ENCODE peak calls at places on chromosomes 3 and 15, in nine cellular contexts. H is breast epithelium, T is Karpas-422, I is lung, M is dorsolateral prefrontal cortex, R is fibroblast of lung, C is heart left ventricle, A is mesenchymal stem cell, D is PC-3. F is an unnamed sample.

GRCh38 chr15:76058714-76059319 is 968 bp upstream of the TMEM266 start:
- DNase-seq in A (no peak), M (no peak), H (no peak), C (no peak), D (peak), R (peak), T (no peak), I (no peak), F (peak)

GRCh38 chr3:157280786-157281185 is 120.8 kb upstream of the CCNL1 start:
- DNase-seq in C (no peak), H (no peak), R (no peak), I (no peak), M (no peak), A (no peak), D (no peak), T (no peak), F (no peak)

GRCh38 chr3:196569003-196569516 is 600 bp downstream of the FBXO45 start:
- DNase-seq in C (peak), I (peak), A (peak), T (peak), M (no peak), R (peak), H (peak), D (peak), F (peak)

GRCh38 chr3:66885326-66886000 is 112.6 kb upstream of the KBTBD8 start:
- DNase-seq in A (peak), T (no peak), I (no peak), R (peak), D (no peak), M (no peak), H (no peak), C (no peak), F (peak)

GRCh38 chr3:100634493-100635272 is 25.3 kb downstream of the ADGRG7 start:
- DNase-seq in C (no peak), M (no peak), T (peak), I (no peak), R (peak), H (no peak), D (peak), A (peak), F (peak)

GRCh38 chr3:156681003-156681402 is 6.6 kb downstream of the TIPARP start:
- DNase-seq in I (peak), T (peak), H (peak), D (peak), A (peak), R (peak), M (no peak), C (peak), F (peak)

GRCh38 chr15:92142242-92143232 is 251.1 kb upstream of the ST8SIA2 start:
- DNase-seq in T (no peak), C (peak), R (peak), M (no peak), D (no peak), A (no peak), H (no peak), I (peak), F (no peak)

GRCh38 chr3:43773273-43774104 is 82.8 kb downstream of the ABHD5 start:
- DNase-seq in M (no peak), R (peak), I (no peak), T (no peak), A (peak), C (peak), H (no peak), D (no peak), F (no peak)

GRCh38 chr3:60720696-60721228 is 530.5 kb downstream of the FHIT start:
- DNase-seq in M (no peak), A (no peak), R (peak), D (no peak), I (no peak), C (no peak), H (no peak), T (no peak), F (no peak)

GRCh38 chr3:31213869-31214486 is 318.7 kb upstream of the STT3B start:
- DNase-seq in A (peak), M (no peak), R (no peak), I (no peak), T (no peak), H (no peak), C (no peak), D (peak), F (no peak)

GRCh38 chr3:111541391-111541790 is 606 bp upstream of the CD96 start:
- DNase-seq in C (no peak), A (no peak), H (no peak), R (no peak), T (no peak), D (no peak), M (no peak), I (no peak), F (no peak)

GRCh38 chr15:37109952-37110630 is 9.7 kb upstream of the MEIS2 start:
- DNase-seq in C (peak), D (no peak), H (no peak), I (no peak), M (no peak), A (peak), R (peak), T (no peak), F (no peak)

GRCh38 chr3:8986741-8987672 is 23.7 kb upstream of the RAD18 start:
- DNase-seq in H (no peak), R (no peak), C (no peak), A (no peak), D (no peak), M (no peak), I (no peak), T (no peak), F (no peak)

GRCh38 chr15:52068004-52068403 is 44.6 kb downstream of the BCL2L10 start:
- DNase-seq in R (peak), M (no peak), T (no peak), A (peak), H (no peak), C (no peak), I (no peak), D (no peak), F (no peak)

GRCh38 chr3:131402391-131403039 is 20.9 kb downstream of the NUDT16 start:
- DNase-seq in C (no peak), I (no peak), A (peak), T (peak), H (no peak), M (no peak), D (peak), R (peak), F (no peak)

GRCh38 chr15:68206711-68207151 is 1.6 kb upstream of the CALML4 start:
- DNase-seq in I (no peak), R (no peak), D (no peak), H (no peak), M (no peak), A (no peak), T (no peak), C (no peak), F (no peak)

GRCh38 chr3:55500555-55501340 is 13.6 kb upstream of the WNT5A start:
- DNase-seq in A (no peak), D (peak), R (peak), M (no peak), T (no peak), C (no peak), H (no peak), I (no peak), F (no peak)

GRCh38 chr3:37986479-37987314 is 3.9 kb upstream of the VILL start:
- DNase-seq in C (no peak), R (no peak), I (peak), A (no peak), T (no peak), H (no peak), D (peak), M (no peak), F (peak)

GRCh38 chr3:190728574-190729246 is 133.8 kb downstream of the GMNC start:
- DNase-seq in C (no peak), H (no peak), I (no peak), R (peak), T (no peak), A (peak), D (peak), M (no peak), F (no peak)

GRCh38 chr3:112253301-112253971 is 40.6 kb downstream of the SLC9C1 start:
- DNase-seq in I (no peak), D (no peak), M (no peak), H (no peak), T (no peak), R (no peak), C (no peak), A (no peak), F (no peak)

GRCh38 chr3:117919611-117920010 is 1115.0 kb downstream of the IGSF11 start:
- DNase-seq in D (no peak), R (no peak), A (no peak), I (no peak), C (no peak), T (no peak), H (no peak), M (no peak), F (no peak)

GRCh38 chr3:73365756-73366397 is 258.9 kb downstream of the PDZRN3 start:
- DNase-seq in M (peak), H (peak), A (no peak), R (peak), D (no peak), C (peak), I (no peak), T (no peak), F (peak)

GRCh38 chr3:107247116-107247515 is 130.1 kb upstream of the CCDC54 start:
- DNase-seq in C (no peak), T (no peak), H (no peak), A (no peak), M (no peak), D (no peak), I (no peak), R (no peak), F (no peak)

GRCh38 chr15:82810863-82811421 is 1.5 kb downstream of the WHAMM start:
- DNase-seq in I (no peak), A (peak), R (no peak), D (peak), H (no peak), C (no peak), T (peak), M (no peak), F (no peak)

GRCh38 chr15:36778516-36778915 is 199.1 kb downstream of the CDIN1 start:
- DNase-seq in D (peak), R (peak), H (no peak), C (no peak), I (no peak), M (no peak), A (no peak), T (no peak), F (no peak)

GRCh38 chr3:118932822-118933558 is 101.7 kb downstream of the IGSF11 start:
- DNase-seq in H (peak), I (peak), C (no peak), R (no peak), D (no peak), M (no peak), A (no peak), T (no peak), F (peak)

GRCh38 chr15:44137750-44138149 is 57.3 kb downstream of the FRMD5 start:
- DNase-seq in M (no peak), D (peak), A (no peak), I (no peak), R (peak), H (no peak), C (no peak), T (no peak), F (no peak)

GRCh38 chr15:45677797-45678196 is 43.0 kb downstream of the SQOR start:
- DNase-seq in M (no peak), D (no peak), A (no peak), C (no peak), I (no peak), R (no peak), T (no peak), H (no peak), F (no peak)

GRCh38 chr3:31581660-31582059 is 48.9 kb downstream of the STT3B start:
- DNase-seq in H (no peak), T (no peak), I (no peak), D (no peak), A (peak), C (no peak), M (no peak), R (no peak), F (no peak)

GRCh38 chr3:38556640-38557358 is 60.7 kb downstream of the EXOG start:
- DNase-seq in I (no peak), M (no peak), D (no peak), R (no peak), A (no peak), T (no peak), H (no peak), C (peak), F (no peak)

GRCh38 chr3:171256445-171257250 is 203.6 kb downstream of the TNIK start:
- DNase-seq in M (no peak), H (no peak), R (peak), C (no peak), D (peak), T (no peak), I (no peak), A (no peak), F (no peak)

GRCh38 chr3:115254492-115255196 is 107.6 kb upstream of the ZBTB20 start:
- DNase-seq in C (peak), A (no peak), I (no peak), R (no peak), T (no peak), M (no peak), H (no peak), D (no peak), F (no peak)

GRCh38 chr3:72397586-72397985 is 450.7 kb downstream of the SHQ1 start:
- DNase-seq in R (no peak), I (no peak), D (no peak), M (no peak), H (no peak), T (no peak), A (no peak), C (no peak), F (no peak)

DNA sequence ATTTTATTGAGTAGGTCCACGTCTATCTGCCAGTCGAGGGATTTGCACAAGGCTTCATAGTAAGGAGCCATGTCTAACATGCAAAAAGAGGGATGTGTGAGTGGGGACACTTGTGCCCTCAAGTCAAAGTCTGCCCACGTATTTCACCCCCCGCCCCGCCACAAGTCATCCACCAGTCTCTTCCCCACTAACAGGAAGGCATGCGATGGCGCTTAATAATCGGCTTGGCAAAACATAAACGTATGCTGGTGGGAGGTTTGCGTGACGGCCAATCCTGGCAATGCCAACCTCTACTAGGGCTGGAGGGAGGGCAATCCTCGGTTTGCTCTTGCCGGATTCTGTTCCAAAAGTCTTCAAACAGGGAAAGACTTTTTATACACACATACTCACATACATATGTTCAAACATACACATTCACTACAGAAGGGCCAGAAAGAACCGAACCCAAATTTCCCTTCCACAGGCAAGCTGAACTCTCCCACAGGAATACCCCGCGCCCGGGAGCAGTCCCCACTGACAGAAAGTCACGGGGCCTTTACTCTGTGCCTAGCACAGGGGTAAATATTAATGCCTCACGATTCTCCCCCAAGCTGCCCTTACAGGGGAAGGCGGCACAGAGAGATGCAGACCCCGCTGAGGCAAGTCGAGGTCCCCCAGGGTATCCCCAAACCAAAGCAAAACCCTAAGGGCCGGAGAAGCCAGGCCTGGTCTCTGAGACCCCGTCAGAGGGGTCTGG is 675 bp downstream of the PSMD6 start:
- DNase-seq in A (peak), T (no peak), H (no peak), C (peak), R (peak), I (no peak), D (peak), M (no peak), F (peak)
- H3K27ac ChIP-seq in A (no peak), T (no peak), H (peak), C (peak), R (peak), I (peak), D (peak), M (no peak), F (peak)

DNA sequence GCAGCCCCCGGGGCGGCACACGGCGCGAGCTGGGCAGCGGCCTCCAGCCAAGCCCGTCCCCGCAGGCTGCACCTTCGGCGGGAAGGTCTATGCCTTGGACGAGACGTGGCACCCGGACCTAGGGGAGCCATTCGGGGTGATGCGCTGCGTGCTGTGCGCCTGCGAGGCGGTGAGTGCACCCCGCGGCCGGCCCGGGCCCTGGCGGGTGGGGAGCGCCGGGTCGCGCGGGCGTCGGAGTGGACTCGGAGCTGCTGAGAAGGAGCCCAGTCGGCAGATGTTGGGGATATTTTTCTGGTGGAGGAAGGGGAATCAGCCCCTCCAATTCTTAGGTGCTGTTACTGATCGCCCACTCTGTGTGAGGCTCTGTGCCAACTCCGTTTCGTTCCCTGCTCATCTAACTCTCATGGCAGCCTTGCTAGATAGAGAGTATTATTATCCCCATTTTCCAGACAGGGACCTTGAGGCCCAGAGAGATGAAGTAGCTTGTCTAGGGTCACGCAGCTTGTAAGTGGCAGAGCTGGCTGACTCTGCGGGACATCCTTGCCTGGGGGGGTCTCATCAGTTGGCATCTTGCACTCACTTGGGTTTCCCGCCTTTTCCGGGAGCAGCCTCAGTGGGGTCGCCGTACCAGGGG is 890 bp downstream of the CHRD start:
- DNase-seq in M (no peak), C (no peak), T (no peak), I (no peak), D (no peak), R (no peak), A (no peak), H (no peak), F (no peak)
- H3K4me3 ChIP-seq in M (peak), C (peak), T (no peak), I (peak), D (peak), R (no peak), A (peak), H (peak), F (peak)

GRCh38 chr15:40136470-40136869 is 24.4 kb upstream of the BUB1B start:
- DNase-seq in R (no peak), D (no peak), I (no peak), T (no peak), A (no peak), C (no peak), M (no peak), H (no peak), F (no peak)

GRCh38 chr15:40133544-40133943 is 24.9 kb upstream of the BMF start:
- DNase-seq in C (no peak), R (no peak), I (no peak), A (no peak), H (no peak), D (no peak), T (no peak), M (no peak), F (no peak)

GRCh38 chr15:40137011-40137906 is 23.6 kb upstream of the BUB1B start:
- DNase-seq in M (no peak), C (no peak), T (no peak), H (no peak), R (no peak), I (no peak), A (no peak), D (peak), F (no peak)

GRCh38 chr15:40142428-40142827 is 18.4 kb upstream of the BUB1B start:
- DNase-seq in D (no peak), T (no peak), I (no peak), H (no peak), A (no peak), C (no peak), R (no peak), M (no peak), F (no peak)

DNA sequence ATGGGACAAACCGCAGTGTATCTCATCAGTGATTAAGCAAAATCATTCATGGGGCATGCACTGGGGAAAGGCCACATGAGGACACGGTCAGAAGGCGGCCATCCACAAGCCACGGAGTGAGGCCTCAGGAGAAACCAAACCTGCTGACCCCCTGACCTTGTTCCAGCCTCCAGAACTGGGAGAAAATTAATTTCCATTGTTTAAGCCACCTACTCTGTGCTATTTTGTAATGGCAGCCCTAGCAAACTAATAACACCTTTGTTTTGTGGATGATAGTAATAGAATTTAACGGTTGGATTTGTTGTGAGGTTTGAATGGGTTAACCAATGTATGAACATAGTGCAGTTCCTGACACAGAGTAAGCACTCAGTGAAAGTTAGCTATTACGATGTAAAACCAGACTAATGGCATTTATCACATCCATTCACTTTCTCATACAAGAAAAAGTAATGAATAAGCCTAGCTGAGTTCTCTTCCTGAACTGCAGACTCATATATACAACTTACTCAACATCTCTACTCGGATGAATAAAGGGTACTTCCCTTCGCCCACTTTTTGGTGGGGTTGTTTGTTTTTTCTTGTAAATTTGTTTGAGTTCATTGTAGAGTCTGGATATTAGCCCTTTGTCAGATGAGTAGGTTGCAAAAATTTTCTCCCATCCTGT is 22.8 kb upstream of the BUB1B start:
- DNase-seq in A (no peak), I (no peak), R (no peak), C (no peak), T (no peak), D (no peak), M (no peak), H (no peak), F (no peak)
- H3K27ac ChIP-seq in A (no peak), I (no peak), R (no peak), C (no peak), T (no peak), D (no peak), M (no peak), H (no peak), F (no peak)

DNA sequence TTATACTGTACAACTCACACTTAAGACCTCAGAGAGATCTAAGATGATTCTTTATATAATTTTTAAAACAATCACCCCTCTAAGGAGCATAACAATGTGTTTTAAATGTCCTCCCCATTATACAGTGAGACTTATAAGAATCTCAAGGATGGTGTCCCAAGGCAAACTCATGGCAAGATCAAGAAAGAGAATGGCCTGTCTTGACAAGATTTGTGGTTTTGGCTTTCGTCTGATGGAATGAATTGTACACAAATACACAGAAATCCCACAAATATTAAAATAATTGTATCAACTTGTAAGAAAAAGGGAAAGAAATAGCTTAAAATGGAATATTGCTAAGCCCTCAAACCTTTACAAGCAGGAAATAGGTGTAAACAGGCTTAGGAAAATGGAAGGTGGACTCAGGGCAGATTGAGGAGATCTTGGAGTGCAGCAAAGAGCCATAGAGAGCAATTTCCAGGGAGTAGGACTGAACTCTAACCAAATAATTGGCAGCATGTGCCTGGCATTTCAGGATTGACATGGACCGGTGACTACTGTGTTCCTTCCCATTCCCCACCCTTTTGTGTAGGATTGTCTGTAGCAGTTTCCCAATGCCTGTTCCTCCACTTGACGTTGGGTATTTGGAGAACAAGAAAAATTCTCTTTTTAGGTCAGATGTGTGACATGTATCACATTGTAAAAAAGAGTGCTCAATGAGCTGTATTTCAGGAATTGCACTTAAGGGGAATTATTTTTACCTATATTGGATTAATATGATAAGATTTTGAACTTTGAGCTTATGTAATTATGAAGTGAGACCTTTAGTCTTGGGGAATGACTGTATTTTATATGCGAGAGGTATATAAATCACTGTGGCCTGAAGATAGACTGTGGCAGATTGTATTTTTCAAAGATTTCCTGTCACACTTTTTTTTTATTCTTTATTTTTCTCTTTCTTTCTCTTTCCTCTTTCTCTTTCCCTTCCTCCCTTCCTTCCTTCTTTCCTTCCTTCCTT is 317.8 kb upstream of the SLITRK3 start:
- DNase-seq in I (no peak), M (no peak), R (no peak), T (no peak), D (no peak), A (no peak), H (no peak), C (no peak), F (no peak)
- H3K4me3 ChIP-seq in I (no peak), M (no peak), R (no peak), T (no peak), D (no peak), A (no peak), H (no peak), C (no peak), F (no peak)